ENCODE peak calls at places on chromosomes 3 and 15, in five cellular contexts. P is spleen; X is CD4-positive, CD25-positive, alpha-beta regulatory T cell; Y is CD8-positive, alpha-beta memory T cell; A is mesenchymal stem cell. E is an unnamed sample. For H3K4me1 and H3K36me3, the result is how much of the 10 kb centered on the place peaks cover.

GRCh38 chr3:161108840-161109239 is 3.7 kb upstream of the B3GALNT1 start:
- DNase-seq in Y (no peak), P (no peak), X (no peak), A (peak), E (no peak)

GRCh38 chr3:10460951-10461563 is 44.3 kb downstream of the ATP2B2 start:
- DNase-seq in P (no peak), A (no peak), Y (no peak), X (no peak), E (no peak)

GRCh38 chr15:78264304-78265136 is at the start of gene DNAJA4:
- DNase-seq in A (no peak), P (peak), Y (peak), X (peak), E (no peak)

GRCh38 chr3:34675383-34676120 is 877.1 kb downstream of the PDCD6IP start:
- DNase-seq in X (no peak), P (no peak), Y (no peak), A (peak), E (no peak)

GRCh38 chr3:77370413-77370812 is 330.5 kb downstream of the ROBO2 start:
- DNase-seq in A (peak), X (no peak), P (no peak), Y (no peak), E (no peak)

GRCh38 chr15:74402873-74403589 is 30.7 kb downstream of the SEMA7A start:
- DNase-seq in A (no peak), Y (peak), X (no peak), P (peak), E (no peak)

GRCh38 chr3:155387571-155387970 is 94.1 kb upstream of the STRIT1 start:
- DNase-seq in P (no peak), Y (no peak), X (no peak), A (no peak), E (no peak)

GRCh38 chr15:77028451-77029165 is 33.7 kb downstream of the PSTPIP1 start:
- DNase-seq in P (peak), X (peak), A (no peak), Y (no peak), E (no peak)

GRCh38 chr15:68307131-68307928 is 29.8 kb downstream of the FEM1B start:
- DNase-seq in Y (no peak), P (peak), A (no peak), X (no peak), E (peak)

GRCh38 chr15:80749589-80749988 is 29.6 kb upstream of the CEMIP start:
- DNase-seq in Y (no peak), P (no peak), X (no peak), A (peak), E (no peak)

GRCh38 chr3:186787642-186788481 is 4.5 kb downstream of the EIF4A2 start:
- DNase-seq in P (no peak), A (no peak), Y (no peak), X (no peak), E (no peak)

GRCh38 chr15:28977377-28978010 is 91.7 kb downstream of the APBA2 start:
- DNase-seq in A (peak), Y (no peak), X (no peak), P (peak), E (no peak)

GRCh38 chr3:57062119-57062631 is 1.7 kb downstream of the SPATA12 start:
- DNase-seq in X (no peak), P (no peak), A (no peak), Y (no peak), E (no peak)

GRCh38 chr3:190044142-190044541 is 76.6 kb downstream of the P3H2 start:
- DNase-seq in A (peak), Y (no peak), P (no peak), X (no peak), E (no peak)

GRCh38 chr3:86913160-86913559 is 77.8 kb downstream of the VGLL3 start:
- DNase-seq in P (no peak), Y (no peak), A (no peak), X (no peak), E (no peak)

GRCh38 chr15:55588070-55588817 is at the start of gene PYGO1:
- DNase-seq in X (no peak), A (peak), P (peak), Y (peak), E (peak)

GRCh38 chr3:113096158-113096893 is 105.5 kb downstream of the GTPBP8 start:
- DNase-seq in Y (no peak), P (no peak), X (no peak), A (no peak), E (no peak)

GRCh38 chr3:136819784-136820640 is 1.1 kb downstream of the SLC35G2 start:
- DNase-seq in P (peak), Y (peak), X (no peak), A (peak), E (no peak)

GRCh38 chr3:109874900-109875735 is 537.8 kb upstream of the DPPA4 start:
- DNase-seq in X (no peak), P (no peak), A (no peak), Y (no peak), E (no peak)

GRCh38 chr3:10263549-10264363 is 15.5 kb downstream of the TATDN2 start:
- DNase-seq in X (peak), P (peak), Y (peak), A (peak), E (no peak)

GRCh38 chr3:156729460-156730179 is 55.2 kb downstream of the TIPARP start:
- DNase-seq in P (no peak), Y (no peak), A (no peak), X (no peak), E (no peak)

GRCh38 chr3:131361464-131362421 is 19.8 kb upstream of the NUDT16 start:
- DNase-seq in P (peak), X (no peak), A (peak), Y (no peak), E (no peak)

GRCh38 chr3:149494022-149494758 is 19.7 kb downstream of the TM4SF4 start:
- DNase-seq in X (no peak), P (no peak), Y (no peak), A (peak), E (no peak)

GRCh38 chr3:36864180-36865053 is 80.4 kb downstream of the TRANK1 start:
- DNase-seq in A (peak), P (no peak), Y (no peak), X (no peak), E (no peak)

GRCh38 chr3:197000211-197000610 is 29.4 kb downstream of the MELTF start:
- DNase-seq in P (peak), Y (no peak), A (peak), X (no peak), E (no peak)

DNA sequence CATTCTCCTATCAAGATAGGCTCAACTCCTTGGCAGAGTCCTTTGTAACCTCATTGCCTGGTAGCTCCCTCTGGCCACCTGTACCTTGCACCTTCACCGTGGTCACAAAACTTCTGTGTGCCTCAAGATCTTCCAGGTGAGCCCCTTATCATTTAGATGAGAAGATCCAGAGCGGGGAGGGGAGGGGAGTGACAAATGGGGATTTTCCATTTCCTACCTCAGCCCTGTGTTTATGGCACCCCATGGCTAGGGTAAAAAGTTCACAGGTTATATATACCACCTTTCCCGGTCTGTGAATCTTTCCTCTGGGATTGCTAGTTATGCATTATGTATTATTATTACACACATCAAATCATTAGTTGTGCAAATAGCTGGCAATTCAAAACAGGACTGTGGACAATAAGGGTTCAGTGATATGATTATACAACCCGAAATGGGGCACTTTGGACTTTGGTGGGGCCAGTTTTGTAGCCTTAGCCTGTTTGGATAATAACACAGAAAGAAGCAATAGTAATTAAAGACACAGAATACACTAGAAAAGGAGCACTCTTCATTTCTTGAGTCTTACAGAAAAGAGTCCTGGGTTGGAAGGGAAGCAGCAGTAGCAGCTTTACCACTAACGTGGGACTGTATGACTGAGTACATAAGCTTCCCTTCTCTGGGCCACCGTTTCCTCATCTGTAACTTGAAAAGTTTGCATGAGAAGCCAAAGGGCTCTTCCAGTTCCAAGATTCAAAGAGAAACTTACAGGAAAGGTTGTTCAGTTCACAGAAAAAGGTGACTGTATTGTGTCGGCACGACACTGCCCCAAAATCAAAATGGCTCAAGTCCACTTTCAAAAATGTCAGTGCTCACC is 7.1 kb downstream of the TLE3 start:
- DNase-seq in Y (no peak), X (no peak), P (no peak), A (no peak), E (no peak)
- H3K4me1 ChIP-seq in Y (half or more), X (under half), P (half or more), A (under half), E (under half)

DNA sequence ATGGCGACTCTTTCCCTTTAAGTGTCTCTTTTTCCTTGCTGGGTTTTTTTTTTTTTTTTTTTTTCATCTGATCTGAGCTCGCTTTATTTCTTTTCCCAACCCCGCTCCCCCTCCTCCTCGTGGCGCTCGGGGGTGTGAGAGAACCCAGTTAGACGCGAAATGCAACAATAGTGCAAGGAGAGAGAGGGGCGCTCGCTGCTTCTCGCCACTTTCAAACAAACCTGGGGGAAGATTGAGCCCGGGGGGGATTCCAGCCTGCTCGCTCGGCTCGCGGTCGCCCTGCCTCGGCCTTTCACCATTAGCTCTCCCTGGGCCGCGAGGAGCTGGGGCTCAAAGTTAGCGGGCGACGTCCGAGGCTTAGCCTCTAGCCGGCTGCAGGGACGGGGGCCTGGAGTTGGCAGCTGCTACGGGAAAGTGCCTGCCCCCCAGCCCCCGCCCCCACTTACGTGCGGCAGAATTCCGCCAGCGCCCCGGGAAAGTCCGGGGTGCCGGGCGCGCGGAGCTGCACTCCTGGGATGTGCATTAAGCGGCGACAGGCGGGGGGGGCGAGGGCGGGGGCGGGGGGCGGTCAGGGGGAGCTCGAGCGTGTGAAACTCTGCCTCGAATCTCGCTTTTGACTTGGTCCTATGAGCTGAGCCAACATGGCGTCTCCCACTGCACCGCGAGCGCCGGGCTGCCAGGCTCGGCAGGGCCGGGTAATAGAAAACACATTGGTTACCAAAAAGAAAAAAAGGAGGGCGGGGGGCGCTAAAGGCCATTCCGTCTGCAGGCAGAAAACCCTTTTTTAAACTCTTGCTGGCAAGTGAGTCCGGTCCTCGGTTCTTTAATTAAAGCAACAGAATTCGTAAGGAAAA is 10.3 kb downstream of the NR2F2 start:
- DNase-seq in A (peak), Y (no peak), P (no peak), X (no peak), E (peak)
- H3K36me3 ChIP-seq in A (half or more), Y (under half), P (under half), X (under half), E (under half)

GRCh38 chr3:66492672-66493071 is 8.2 kb downstream of the LRIG1 start:
- DNase-seq in P (no peak), X (no peak), Y (no peak), A (no peak), E (no peak)
- H3K4me3 ChIP-seq in P (no peak), X (peak), Y (no peak), A (no peak), E (no peak)

GRCh38 chr15:90000175-90000923 is 775 bp upstream of the ZNF710 start:
- DNase-seq in Y (no peak), P (peak), A (peak), X (no peak), E (no peak)

GRCh38 chr15:90002428-90002844 is 1.3 kb downstream of the ZNF710 start:
- DNase-seq in X (peak), P (peak), A (peak), Y (peak), E (peak)

GRCh38 chr15:90001062-90001682 is at the start of gene ZNF710:
- DNase-seq in Y (peak), A (peak), X (peak), P (peak), E (peak)

GRCh38 chr15:90003736-90004135 is 2.6 kb downstream of the ZNF710 start:
- DNase-seq in A (no peak), X (no peak), Y (no peak), P (no peak), E (no peak)

DNA sequence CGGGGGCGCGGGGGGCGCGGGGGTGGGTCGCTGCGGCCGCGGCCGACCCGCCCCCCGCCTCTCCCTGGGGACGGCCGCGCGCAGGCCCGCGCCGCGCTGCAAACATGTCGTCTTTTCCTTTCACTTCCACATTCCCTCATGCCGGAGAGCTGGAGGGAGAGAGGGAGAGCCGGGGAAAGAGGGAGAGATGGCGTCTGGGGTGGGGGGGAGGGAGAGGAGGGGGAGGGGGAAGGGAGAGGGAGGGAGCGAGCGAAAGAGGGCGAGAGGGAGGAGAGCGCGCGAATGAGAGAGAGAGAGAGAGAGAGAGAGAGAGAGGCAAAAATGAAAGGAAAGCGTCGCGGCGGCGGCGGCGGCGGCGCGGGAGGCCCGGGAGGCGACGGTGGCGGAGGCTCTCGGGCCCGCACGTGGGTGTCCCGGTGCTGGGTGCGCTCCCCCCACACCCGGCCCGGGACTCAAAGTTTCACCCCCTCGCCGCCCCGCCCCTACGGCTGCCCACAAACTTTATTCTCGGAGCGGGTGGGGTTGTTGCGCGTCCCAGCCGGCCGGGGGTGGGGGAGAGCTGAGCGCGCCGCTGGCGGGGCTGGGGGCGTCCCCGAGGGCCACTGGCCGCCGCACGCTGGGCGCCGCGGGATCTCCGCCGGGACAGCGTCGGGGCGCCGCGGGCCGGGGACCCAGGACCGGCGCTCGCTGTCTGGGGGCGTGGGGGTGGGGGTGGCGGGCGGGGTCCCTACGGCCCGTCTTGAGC is 731 bp downstream of the ZNF710 start:
- DNase-seq in A (peak), X (peak), Y (peak), P (peak), E (peak)
- H3K4me1 ChIP-seq in A (under half), X (half or more), Y (under half), P (half or more), E (under half)

GRCh38 chr3:127808197-127808596 is 14.1 kb downstream of the MGLL start:
- DNase-seq in X (no peak), A (no peak), P (no peak), Y (no peak), E (no peak)
- H3K36me3 ChIP-seq in X (under half), A (half or more), P (half or more), Y (under half), E (under half)

GRCh38 chr15:85620321-85621044 is 174.2 kb downstream of the KLHL25 start:
- DNase-seq in Y (peak), P (no peak), X (no peak), A (peak), E (peak)
- H3K4me3 ChIP-seq in Y (no peak), P (peak), X (peak), A (peak), E (peak)

DNA sequence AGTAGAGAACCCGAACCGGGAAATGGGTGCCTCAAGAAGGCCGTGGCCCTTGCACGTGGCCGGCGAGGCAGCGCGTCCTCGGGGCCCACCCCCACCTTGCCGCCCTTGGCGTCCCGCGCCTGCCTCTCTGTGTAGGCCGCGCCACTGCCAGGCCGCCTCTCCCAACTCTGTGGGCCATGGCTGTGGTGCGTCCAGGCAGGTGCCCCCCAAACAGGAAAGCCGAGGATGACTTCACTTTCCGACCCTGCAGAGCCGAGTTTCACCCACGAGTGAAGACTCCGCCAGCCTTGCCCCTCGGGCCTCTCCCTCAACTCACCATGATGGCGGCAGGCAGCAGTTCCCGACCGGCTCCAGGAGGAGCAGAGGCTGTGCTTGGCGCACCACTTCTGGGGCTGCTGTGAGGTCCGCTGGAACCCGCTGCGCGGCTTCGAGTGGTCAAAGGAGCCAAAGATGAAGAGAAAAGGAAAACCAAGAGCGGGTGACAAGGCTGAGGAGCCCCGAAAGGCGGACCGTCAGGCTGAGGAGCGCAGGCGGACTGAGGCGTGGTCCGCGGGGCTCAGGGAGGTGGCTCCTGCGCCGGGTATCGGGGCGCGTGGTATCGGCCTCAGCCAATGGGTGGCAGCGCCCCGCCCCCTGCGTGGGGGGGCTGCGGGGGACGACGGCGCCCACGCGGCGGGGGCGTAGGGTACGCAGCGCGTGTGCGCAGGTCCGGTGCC is at the start of gene DAZL:
- DNase-seq in A (no peak), Y (no peak), P (no peak), X (no peak), E (no peak)
- H3K4me1 ChIP-seq in A (under half), Y (under half), P (under half), X (under half), E (under half)

GRCh38 chr3:121723485-121723884 is 26.1 kb downstream of the GOLGB1 start:
- DNase-seq in A (no peak), X (no peak), P (no peak), Y (no peak), E (no peak)
- H3K36me3 ChIP-seq in A (half or more), X (half or more), P (half or more), Y (under half), E (half or more)

GRCh38 chr3:124261301-124261700 is 269.4 kb upstream of the ROPN1 start:
- DNase-seq in X (no peak), P (no peak), A (peak), Y (no peak), E (no peak)

GRCh38 chr3:124257332-124257864 is 265.5 kb upstream of the ROPN1 start:
- DNase-seq in A (no peak), P (no peak), Y (no peak), X (no peak), E (no peak)

GRCh38 chr3:124258057-124258500 is 266.2 kb upstream of the ROPN1 start:
- DNase-seq in A (peak), Y (no peak), X (no peak), P (no peak), E (no peak)

GRCh38 chr3:124263168-124263567 is 271.2 kb upstream of the ROPN1 start:
- DNase-seq in X (no peak), A (peak), Y (no peak), P (no peak), E (no peak)

DNA sequence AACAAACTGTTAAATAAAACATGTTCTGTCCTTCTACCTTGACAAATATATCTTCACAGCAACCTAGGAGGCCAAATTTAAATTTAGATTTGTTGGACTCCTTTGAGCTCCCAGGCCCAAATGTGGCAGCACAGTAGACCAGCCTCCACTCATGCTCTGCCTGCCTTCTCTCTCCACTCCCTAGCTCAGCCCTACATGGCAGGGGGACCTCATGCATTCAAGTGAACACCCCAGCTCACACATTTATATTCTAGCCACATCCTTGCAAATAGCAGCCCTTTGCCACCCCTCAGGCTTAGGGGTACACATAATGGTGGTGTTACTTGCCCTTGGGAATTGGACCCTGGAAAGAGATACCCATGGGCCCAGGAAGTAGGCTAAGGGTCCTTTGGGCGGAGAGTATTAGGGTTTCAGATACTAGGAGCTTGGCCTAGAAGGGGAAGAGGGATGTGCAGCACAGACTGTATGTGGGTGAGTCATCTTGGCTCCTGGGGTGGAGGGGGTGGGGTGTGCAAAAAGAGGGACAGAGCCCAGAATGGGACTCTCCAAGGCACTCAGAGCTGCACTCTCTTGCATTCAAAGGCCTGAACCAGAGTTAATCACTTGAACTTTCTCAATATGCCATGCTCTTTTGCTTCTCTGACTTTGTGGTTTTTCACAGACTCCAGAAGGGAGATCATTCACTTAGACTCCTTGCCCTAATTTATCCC is 268.4 kb upstream of the ROPN1 start:
- DNase-seq in A (peak), Y (no peak), X (no peak), P (no peak), E (peak)
- H3K4me3 ChIP-seq in A (peak), Y (no peak), X (no peak), P (no peak), E (no peak)